ENCODE peak calls at places on chromosomes 6 and 20, in ten cellular contexts. One of them, this sample, is unnamed.

GRCh38 chr20:25309395-25310267 is 61.7 kb downstream of the PYGB start:
- DNase-seq in NCI-H524: no peak
- DNase-seq in mammary epithelial cell: peak
- DNase-seq in activated CD4-positive, alpha-beta T cell treated with anti-CD3 and anti-CD28 coated beads for 1 hour: no peak
- DNase-seq in ELR: peak
- DNase-seq in NCI-H82: no peak
- DNase-seq in activated naive CD8-positive, alpha-beta T cell treated with anti-CD3 and anti-CD28 coated beads, Interleukin-2, amount 50 U/mL, for 24 hours: peak
- DNase-seq in psoas muscle: peak
- DNase-seq in AG10803: peak
- DNase-seq in RKO: no peak
- DNase-seq in this sample: no peak

GRCh38 chr6:107345398-107345797 is 114.0 kb downstream of the PDSS2 start:
- DNase-seq in RKO: no peak
- DNase-seq in NCI-H82: no peak
- DNase-seq in activated CD4-positive, alpha-beta T cell treated with anti-CD3 and anti-CD28 coated beads for 1 hour: no peak
- DNase-seq in mammary epithelial cell: no peak
- DNase-seq in psoas muscle: no peak
- DNase-seq in activated naive CD8-positive, alpha-beta T cell treated with anti-CD3 and anti-CD28 coated beads, Interleukin-2, amount 50 U/mL, for 24 hours: no peak
- DNase-seq in ELR: peak
- DNase-seq in NCI-H524: peak
- DNase-seq in AG10803: no peak
- DNase-seq in this sample: no peak

GRCh38 chr6:45441811-45442453 is 64.2 kb upstream of the SUPT3H start:
- DNase-seq in activated CD4-positive, alpha-beta T cell treated with anti-CD3 and anti-CD28 coated beads for 1 hour: no peak
- DNase-seq in AG10803: no peak
- DNase-seq in mammary epithelial cell: no peak
- DNase-seq in activated naive CD8-positive, alpha-beta T cell treated with anti-CD3 and anti-CD28 coated beads, Interleukin-2, amount 50 U/mL, for 24 hours: no peak
- DNase-seq in NCI-H524: no peak
- DNase-seq in NCI-H82: no peak
- DNase-seq in RKO: no peak
- DNase-seq in psoas muscle: no peak
- DNase-seq in ELR: peak
- DNase-seq in this sample: no peak

GRCh38 chr6:136250686-136251008 is 536 bp upstream of the MTFR2 start:
- DNase-seq in NCI-H524: no peak
- DNase-seq in NCI-H82: no peak
- DNase-seq in mammary epithelial cell: no peak
- DNase-seq in RKO: no peak
- DNase-seq in ELR: no peak
- DNase-seq in activated naive CD8-positive, alpha-beta T cell treated with anti-CD3 and anti-CD28 coated beads, Interleukin-2, amount 50 U/mL, for 24 hours: no peak
- DNase-seq in AG10803: no peak
- DNase-seq in psoas muscle: no peak
- DNase-seq in activated CD4-positive, alpha-beta T cell treated with anti-CD3 and anti-CD28 coated beads for 1 hour: no peak
- DNase-seq in this sample: no peak

GRCh38 chr6:24205020-24205492 is 79.0 kb downstream of the NRSN1 start:
- DNase-seq in activated naive CD8-positive, alpha-beta T cell treated with anti-CD3 and anti-CD28 coated beads, Interleukin-2, amount 50 U/mL, for 24 hours: peak
- DNase-seq in psoas muscle: no peak
- DNase-seq in RKO: peak
- DNase-seq in NCI-H524: peak
- DNase-seq in NCI-H82: peak
- DNase-seq in AG10803: peak
- DNase-seq in activated CD4-positive, alpha-beta T cell treated with anti-CD3 and anti-CD28 coated beads for 1 hour: no peak
- DNase-seq in ELR: peak
- DNase-seq in mammary epithelial cell: peak
- DNase-seq in this sample: no peak

GRCh38 chr20:50341880-50342637 is 151.4 kb downstream of the CEBPB start:
- DNase-seq in activated naive CD8-positive, alpha-beta T cell treated with anti-CD3 and anti-CD28 coated beads, Interleukin-2, amount 50 U/mL, for 24 hours: no peak
- DNase-seq in AG10803: no peak
- DNase-seq in RKO: no peak
- DNase-seq in ELR: no peak
- DNase-seq in psoas muscle: no peak
- DNase-seq in NCI-H524: no peak
- DNase-seq in NCI-H82: no peak
- DNase-seq in mammary epithelial cell: no peak
- DNase-seq in activated CD4-positive, alpha-beta T cell treated with anti-CD3 and anti-CD28 coated beads for 1 hour: no peak
- DNase-seq in this sample: no peak

GRCh38 chr20:57659131-57659788 is 39.0 kb upstream of the ZBP1 start:
- DNase-seq in NCI-H82: no peak
- DNase-seq in activated CD4-positive, alpha-beta T cell treated with anti-CD3 and anti-CD28 coated beads for 1 hour: peak
- DNase-seq in activated naive CD8-positive, alpha-beta T cell treated with anti-CD3 and anti-CD28 coated beads, Interleukin-2, amount 50 U/mL, for 24 hours: no peak
- DNase-seq in AG10803: no peak
- DNase-seq in mammary epithelial cell: no peak
- DNase-seq in psoas muscle: no peak
- DNase-seq in ELR: no peak
- DNase-seq in RKO: no peak
- DNase-seq in NCI-H524: no peak
- DNase-seq in this sample: no peak

GRCh38 chr6:1047926-1048595 is 263.8 kb upstream of the FOXQ1 start:
- DNase-seq in RKO: no peak
- DNase-seq in mammary epithelial cell: no peak
- DNase-seq in psoas muscle: no peak
- DNase-seq in NCI-H82: no peak
- DNase-seq in activated naive CD8-positive, alpha-beta T cell treated with anti-CD3 and anti-CD28 coated beads, Interleukin-2, amount 50 U/mL, for 24 hours: no peak
- DNase-seq in ELR: no peak
- DNase-seq in NCI-H524: no peak
- DNase-seq in AG10803: no peak
- DNase-seq in activated CD4-positive, alpha-beta T cell treated with anti-CD3 and anti-CD28 coated beads for 1 hour: no peak
- DNase-seq in this sample: peak

GRCh38 chr20:57558614-57559285 is 2.2 kb upstream of the PCK1 start:
- DNase-seq in activated CD4-positive, alpha-beta T cell treated with anti-CD3 and anti-CD28 coated beads for 1 hour: no peak
- DNase-seq in mammary epithelial cell: no peak
- DNase-seq in AG10803: no peak
- DNase-seq in psoas muscle: no peak
- DNase-seq in activated naive CD8-positive, alpha-beta T cell treated with anti-CD3 and anti-CD28 coated beads, Interleukin-2, amount 50 U/mL, for 24 hours: no peak
- DNase-seq in RKO: peak
- DNase-seq in ELR: no peak
- DNase-seq in NCI-H524: no peak
- DNase-seq in NCI-H82: no peak
- DNase-seq in this sample: no peak

GRCh38 chr6:87633851-87634250 is 43.9 kb downstream of the ORC3 start:
- DNase-seq in RKO: no peak
- DNase-seq in NCI-H82: no peak
- DNase-seq in psoas muscle: no peak
- DNase-seq in activated CD4-positive, alpha-beta T cell treated with anti-CD3 and anti-CD28 coated beads for 1 hour: no peak
- DNase-seq in ELR: no peak
- DNase-seq in NCI-H524: no peak
- DNase-seq in AG10803: no peak
- DNase-seq in activated naive CD8-positive, alpha-beta T cell treated with anti-CD3 and anti-CD28 coated beads, Interleukin-2, amount 50 U/mL, for 24 hours: no peak
- DNase-seq in mammary epithelial cell: no peak
- DNase-seq in this sample: no peak

This sample was measured in pancreas.